ENCODE peak calls at places on chromosomes 12 and 14, in four cellular contexts. V is activated gamma-delta T cell treated with anti-CD3 and anti-CD28 coated beads, Interleukin-2, amount 50 U/mL, for 16 hours; N is pulmonary artery endothelial cell; T is foreskin fibroblast. F is an unnamed sample.

GRCh38 chr12:98373019-98373554 is 142.3 kb upstream of the TMPO start:
- DNase-seq in N (peak; percentile 8), V (no peak), T (peak; percentile 10), F (peak; percentile 50)

GRCh38 chr12:969821-970220 is 20.3 kb upstream of the RAD52 start:
- DNase-seq in T (no peak), V (no peak), N (no peak), F (no peak)

GRCh38 chr12:94037444-94037843 is 110.9 kb upstream of the PLXNC1 start:
- DNase-seq in N (no peak), V (no peak), T (no peak), F (no peak)

GRCh38 chr12:120241561-120242274 is 23.8 kb downstream of the PXN start:
- DNase-seq in V (no peak), T (no peak), N (peak; percentile 73), F (no peak)

GRCh38 chr12:52086944-52087835 is 7.7 kb downstream of the SMIM41 start:
- DNase-seq in V (no peak), N (no peak), T (no peak), F (no peak)

GRCh38 chr12:93315907-93316622 is 61.7 kb upstream of the NUDT4 start:
- DNase-seq in T (no peak), N (no peak), V (no peak), F (peak; percentile 20)

GRCh38 chr14:54567224-54567633 is 301 bp downstream of the SAMD4A start:
- DNase-seq in T (no peak), V (no peak), N (no peak), F (peak; percentile 32)

GRCh38 chr14:23633160-23633701 is 2.9 kb upstream of the DHRS2 start:
- DNase-seq in T (no peak), N (no peak), V (no peak), F (no peak)

GRCh38 chr12:130163461-130164215 is 1.4 kb downstream of the FZD10 start:
- DNase-seq in T (no peak), N (no peak), V (no peak), F (no peak)

GRCh38 chr12:120841525-120841924 is 62.6 kb downstream of the SPPL3 start:
- DNase-seq in T (no peak), V (no peak), N (no peak), F (no peak)

GRCh38 chr14:80202888-80203562 is 8.3 kb downstream of the DIO2 start:
- DNase-seq in N (no peak), V (no peak), T (no peak), F (no peak)

GRCh38 chr12:26117321-26117720 is 7.5 kb downstream of the BHLHE41 start:
- DNase-seq in N (no peak), V (no peak), T (no peak), F (no peak)

GRCh38 chr12:117000316-117000715 is 89.6 kb downstream of the FBXW8 start:
- DNase-seq in T (no peak), N (no peak), V (no peak), F (no peak)

GRCh38 chr12:48176417-48176751 is 7.1 kb upstream of the CCDC184 start:
- DNase-seq in T (no peak), N (no peak), V (no peak), F (no peak)

GRCh38 chr12:126998747-126999285 is 1268.2 kb upstream of the TMEM132C start:
- DNase-seq in N (no peak), V (no peak), T (no peak), F (no peak)

GRCh38 chr12:71018682-71019081 is 98.1 kb upstream of the PTPRR start:
- DNase-seq in T (no peak), V (no peak), N (no peak), F (no peak)

GRCh38 chr14:51981218-51981854 is 8.0 kb upstream of the RTRAF start:
- DNase-seq in V (no peak), T (no peak), N (no peak), F (no peak)

GRCh38 chr12:7045913-7046312 is 14.6 kb upstream of the C1S start:
- DNase-seq in T (no peak), N (no peak), V (no peak), F (no peak)

GRCh38 chr14:23578560-23579310 is at the start of gene JPH4:
- DNase-seq in T (no peak), N (no peak), V (no peak), F (no peak)

F was measured in fibroblast of villous mesenchyme.